ENCODE peak calls at places on chromosomes 13 and 19, in seven cellular contexts. E, G, D, W, B, M and T are unnamed samples.

GRCh38 chr13:106007156-106007555 is 528.3 kb downstream of the EFNB2 start:
- DNase-seq in E (no peak), G (no peak), M (no peak), W (no peak), B (no peak), D (no peak), T (no peak)

GRCh38 chr13:74135306-74136088 is 1.3 kb upstream of the KLF12 start:
- DNase-seq in W (peak), G (peak), D (peak), M (peak), E (peak), B (peak), T (no peak)

GRCh38 chr13:92677571-92677970 is 549.0 kb upstream of the GPC6 start:
- DNase-seq in E (peak), B (no peak), W (no peak), G (no peak), D (no peak), M (peak), T (no peak)

GRCh38 chr13:40271931-40272775 is 394.3 kb downstream of the FOXO1 start:
- DNase-seq in G (peak), D (peak), E (no peak), M (no peak), W (peak), B (peak), T (peak)

GRCh38 chr19:43467730-43468129 is 2.3 kb upstream of the LYPD3 start:
- DNase-seq in B (peak), W (peak), D (peak), M (no peak), G (peak), E (no peak), T (no peak)

GRCh38 chr13:75825161-75825560 is 189.0 kb downstream of the LMO7 start:
- DNase-seq in B (no peak), G (no peak), D (no peak), W (no peak), M (peak), E (no peak), T (no peak)

GRCh38 chr13:78910147-78910546 is 251.2 kb upstream of the OBI1 start:
- DNase-seq in D (no peak), W (no peak), B (no peak), E (no peak), G (no peak), M (no peak), T (no peak)

GRCh38 chr19:33461256-33462111 is 60.1 kb downstream of the PEPD start:
- DNase-seq in G (no peak), W (no peak), D (no peak), M (no peak), B (no peak), E (no peak), T (no peak)

GRCh38 chr13:35485451-35485850 is 9.0 kb upstream of the MAB21L1 start:
- DNase-seq in M (no peak), B (no peak), G (no peak), E (no peak), D (no peak), W (no peak), T (no peak)

GRCh38 chr19:18675779-18676178 is 7.7 kb upstream of the CRTC1 start:
- DNase-seq in E (peak), G (no peak), D (peak), W (peak), B (peak), M (peak), T (no peak)

GRCh38 chr13:52665325-52665724 is 12.7 kb downstream of the SUGT1 start:
- DNase-seq in M (peak), W (peak), E (peak), D (peak), G (peak), B (peak), T (no peak)

GRCh38 chr13:21079761-21080730 is 18.7 kb upstream of the LATS2 start:
- DNase-seq in E (no peak), M (no peak), D (peak), W (peak), G (peak), B (peak), T (no peak)

GRCh38 chr13:50893211-50893852 is 16.3 kb upstream of the RNASEH2B start:
- DNase-seq in E (no peak), B (peak), D (peak), W (no peak), G (no peak), M (peak), T (no peak)

GRCh38 chr13:45036206-45036605 is 46.9 kb downstream of the GPALPP1 start:
- DNase-seq in G (no peak), M (peak), E (no peak), D (no peak), B (no peak), W (no peak), T (no peak)

GRCh38 chr19:372306-372890 is 27.8 kb upstream of the MIER2 start:
- DNase-seq in E (no peak), W (no peak), D (peak), G (no peak), M (no peak), B (peak), T (no peak)

GRCh38 chr19:50300051-50300450 is 29.1 kb downstream of the KCNC3 start:
- DNase-seq in B (no peak), W (no peak), D (no peak), G (no peak), E (no peak), M (no peak), T (no peak)

GRCh38 chr19:1608414-1609391 is 3.4 kb upstream of the UQCR11 start:
- DNase-seq in G (no peak), W (peak), D (no peak), B (peak), E (no peak), M (peak), T (no peak)

GRCh38 chr13:33554919-33555791 is 262.8 kb upstream of the RFC3 start:
- DNase-seq in E (peak), D (peak), W (peak), M (peak), G (no peak), B (peak), T (no peak)

GRCh38 chr13:58081301-58081820 is 449.8 kb downstream of the PCDH17 start:
- DNase-seq in E (no peak), M (peak), G (no peak), B (no peak), W (no peak), D (no peak), T (no peak)

GRCh38 chr19:6387372-6387771 is 5.6 kb downstream of the GTF2F1 start:
- DNase-seq in D (no peak), W (no peak), E (no peak), M (no peak), G (no peak), B (no peak), T (no peak)

GRCh38 chr19:41877490-41877876 is 404 bp downstream of the CD79A start:
- DNase-seq in E (no peak), G (no peak), B (no peak), W (no peak), D (no peak), M (no peak), T (no peak)

GRCh38 chr13:29688193-29688592 is 92.7 kb upstream of the SLC7A1 start:
- DNase-seq in G (no peak), B (peak), M (no peak), D (no peak), E (no peak), W (no peak), T (no peak)

GRCh38 chr19:8334458-8335342 is 8.4 kb downstream of the KANK3 start:
- DNase-seq in M (peak), E (peak), G (peak), B (peak), W (peak), D (peak), T (no peak)

GRCh38 chr19:8336072-8336569 is 6.9 kb downstream of the KANK3 start:
- DNase-seq in G (no peak), D (no peak), W (no peak), E (peak), M (peak), B (no peak), T (no peak)

GRCh38 chr19:8335343-8336071 is 7.6 kb downstream of the KANK3 start:
- DNase-seq in D (no peak), M (peak), W (no peak), G (no peak), B (peak), E (no peak), T (no peak)

GRCh38 chr19:8332976-8333770 is 9.9 kb downstream of the KANK3 start:
- DNase-seq in M (peak), W (no peak), B (peak), E (peak), D (no peak), G (no peak), T (no peak)

GRCh38 chr19:8333771-8334457 is 9.1 kb downstream of the KANK3 start:
- DNase-seq in D (no peak), M (peak), E (peak), G (no peak), B (no peak), W (no peak), T (no peak)
- TF ChIP-seq EZH2 in D (peak), M (peak), E (peak), G (no peak), B (peak), W (peak), T (peak)

GRCh38 chr19:10424011-10424637 is 3.8 kb downstream of the PDE4A start:
- DNase-seq in D (peak), W (peak), E (peak), B (peak), M (peak), G (peak), T (no peak)
- H2AFZ ChIP-seq in D (peak), W (peak), E (peak), B (peak), M (peak), G (peak), T (peak)

DNA sequence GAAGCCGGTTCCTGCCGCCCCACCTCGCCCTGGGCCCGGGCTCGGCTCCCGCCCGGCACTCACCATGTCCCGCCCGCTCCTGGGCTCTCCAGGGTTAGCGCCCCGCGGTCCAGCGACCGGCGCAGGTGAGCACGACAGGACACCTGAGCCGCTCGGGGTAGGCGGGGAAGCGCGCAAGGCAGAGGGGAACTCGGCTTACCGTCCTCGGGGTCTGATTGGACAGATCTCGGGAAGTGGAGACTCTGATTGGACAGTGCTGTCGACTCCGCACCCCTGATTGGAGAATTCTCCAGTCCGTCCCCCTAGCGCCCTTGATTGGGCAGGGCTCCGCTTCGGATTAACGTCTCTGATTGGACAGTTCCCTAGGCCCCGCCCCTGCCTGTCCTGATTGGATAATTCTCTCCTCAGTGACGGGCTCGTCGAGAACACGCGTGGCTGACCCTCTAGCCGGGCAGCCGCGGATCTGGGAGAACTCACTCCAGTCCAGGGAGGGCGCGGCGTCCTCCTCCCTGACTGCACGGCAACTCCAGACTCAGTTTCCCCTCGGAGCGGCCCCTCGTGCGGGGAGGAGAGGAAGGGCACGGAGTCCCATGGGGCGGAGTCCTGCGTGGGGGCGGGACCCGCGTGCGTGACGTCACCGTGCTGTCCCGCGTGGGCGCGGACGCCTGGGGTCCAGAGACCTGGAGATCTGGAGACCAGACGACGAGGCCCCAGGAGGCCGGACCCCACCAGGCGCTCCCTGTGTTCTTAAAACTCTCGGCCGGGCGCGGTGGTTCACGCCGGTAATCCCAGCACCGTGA is at the start of gene ZNF77:
- DNase-seq in E (peak), B (peak), D (peak), G (peak), M (peak), W (peak), T (peak)
- TF ChIP-seq EZH2 in E (peak), B (no peak), D (no peak), G (no peak), M (no peak), W (no peak), T (no peak)

DNA sequence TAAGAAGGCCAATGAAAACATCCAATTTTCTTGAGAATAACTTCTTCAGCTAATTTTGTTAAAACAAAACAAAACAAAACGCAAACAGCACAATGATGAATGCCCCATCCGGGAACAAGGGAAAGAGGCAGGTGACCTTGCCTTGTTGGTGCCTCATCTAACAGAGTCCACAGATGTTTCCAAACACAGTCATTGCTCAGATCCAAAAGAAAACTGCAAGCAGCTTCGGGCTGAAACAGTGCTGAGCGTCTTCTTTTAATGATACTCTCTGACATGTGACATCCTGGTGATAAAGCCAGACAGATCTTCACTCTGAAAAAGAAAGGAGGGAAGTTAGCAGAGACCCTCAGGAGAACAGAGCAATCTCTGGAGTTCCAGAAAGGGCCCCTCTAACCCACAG is 30.4 kb downstream of the IRS2 start:
- DNase-seq in W (no peak), B (no peak), D (no peak), G (no peak), M (no peak), E (no peak), T (no peak)
- H2AFZ ChIP-seq in W (no peak), B (no peak), D (no peak), G (no peak), M (no peak), E (no peak), T (no peak)

GRCh38 chr19:45477713-45478453 is 10.1 kb downstream of the FOSB start:
- DNase-seq in E (peak), M (no peak), B (peak), W (peak), G (no peak), D (no peak), T (peak)
- TF ChIP-seq EZH2 in E (no peak), M (no peak), B (no peak), W (no peak), G (no peak), D (no peak), T (no peak)